ENCODE peak calls at places on chromosomes 16 and 17, in nine cellular contexts. G is psoas muscle; T is fibroblast of lung; Z is suprapubic skin; E is transverse colon; C is cardiac muscle cell; N is vagina; K is effector memory CD4-positive, alpha-beta T cell; D is SJSA1. I is an unnamed sample.

GRCh38 chr16:28100810-28101532 is 37.5 kb upstream of the GSG1L start:
- DNase-seq in G (no peak), T (no peak), Z (peak), E (no peak), C (no peak), N (no peak), K (no peak), D (no peak), I (no peak)

GRCh38 chr17:1227917-1228751 is 42.1 kb upstream of the BHLHA9 start:
- DNase-seq in G (peak), T (no peak), Z (peak), E (peak), C (peak), N (no peak), K (peak), D (no peak), I (no peak)

GRCh38 chr17:46736100-46736499 is 82.4 kb downstream of the WNT3 start:
- DNase-seq in G (no peak), T (no peak), Z (no peak), E (no peak), C (no peak), N (no peak), K (no peak), D (no peak), I (no peak)

GRCh38 chr16:66858740-66859396 is 14.7 kb downstream of the CA7 start:
- DNase-seq in G (peak), T (peak), Z (no peak), E (no peak), C (peak), N (no peak), K (no peak), D (peak), I (no peak)

GRCh38 chr16:67101301-67101675 is 8.5 kb upstream of the PHAF1 start:
- DNase-seq in G (no peak), T (peak), Z (no peak), E (no peak), C (no peak), N (no peak), K (no peak), D (no peak), I (no peak)

GRCh38 chr16:622920-623280 is 7.9 kb upstream of the WFIKKN1 start:
- DNase-seq in G (no peak), T (no peak), Z (no peak), E (no peak), C (no peak), N (no peak), K (no peak), D (no peak), I (no peak)

GRCh38 chr16:31202402-31203385 is at the start of gene PYCARD:
- DNase-seq in G (peak), T (peak), Z (peak), E (peak), C (peak), N (no peak), K (no peak), D (peak), I (no peak)

GRCh38 chr16:9458816-9459215 is 367.4 kb downstream of the HAPSTR1 start:
- DNase-seq in G (no peak), T (no peak), Z (no peak), E (no peak), C (no peak), N (no peak), K (no peak), D (no peak), I (no peak)

GRCh38 chr17:1769826-1770477 is 8.1 kb downstream of the SERPINF1 start:
- DNase-seq in G (no peak), T (no peak), Z (no peak), E (no peak), C (no peak), N (no peak), K (no peak), D (peak), I (no peak)

GRCh38 chr17:7294614-7295153 is at the start of gene YBX2:
- DNase-seq in G (peak), T (no peak), Z (no peak), E (peak), C (peak), N (no peak), K (peak), D (no peak), I (no peak)

GRCh38 chr16:10752843-10753523 is 9.3 kb downstream of the NUBP1 start:
- DNase-seq in G (peak), T (no peak), Z (no peak), E (peak), C (no peak), N (no peak), K (no peak), D (no peak), I (no peak)

GRCh38 chr16:1290032-1290431 is 19.4 kb upstream of the UBE2I start:
- DNase-seq in G (no peak), T (no peak), Z (no peak), E (no peak), C (peak), N (no peak), K (no peak), D (no peak), I (no peak)

GRCh38 chr16:83205896-83206295 is 579.1 kb downstream of the CDH13 start:
- DNase-seq in G (no peak), T (peak), Z (no peak), E (no peak), C (peak), N (no peak), K (no peak), D (no peak), I (no peak)

GRCh38 chr16:86598607-86599318 is 20.4 kb downstream of the FOXL1 start:
- DNase-seq in G (no peak), T (peak), Z (no peak), E (no peak), C (no peak), N (no peak), K (no peak), D (no peak), I (no peak)

GRCh38 chr16:85844786-85845185 is 45.3 kb downstream of the COX4I1 start:
- DNase-seq in G (no peak), T (no peak), Z (no peak), E (no peak), C (peak), N (no peak), K (no peak), D (no peak), I (no peak)

GRCh38 chr16:1871974-1872635 is at the start of gene MEIOB:
- DNase-seq in G (peak), T (no peak), Z (peak), E (peak), C (peak), N (no peak), K (no peak), D (no peak), I (peak)

GRCh38 chr17:49995055-49995738 is at the start of gene DLX3:
- DNase-seq in G (peak), T (peak), Z (no peak), E (peak), C (peak), N (no peak), K (no peak), D (peak), I (no peak)

GRCh38 chr17:44786551-44787081 is 27.8 kb downstream of the ADAM11 start:
- DNase-seq in G (no peak), T (no peak), Z (peak), E (no peak), C (no peak), N (no peak), K (no peak), D (no peak), I (no peak)

GRCh38 chr16:67926181-67926742 is 5.4 kb downstream of the CTRL start:
- DNase-seq in G (peak), T (no peak), Z (no peak), E (no peak), C (no peak), N (no peak), K (no peak), D (no peak), I (peak)

GRCh38 chr16:23182675-23183485 is at the start of gene SCNN1G:
- DNase-seq in G (peak), T (peak), Z (peak), E (peak), C (no peak), N (no peak), K (no peak), D (peak), I (no peak)

GRCh38 chr16:26987631-26988030 is 79.1 kb upstream of the C16orf82 start:
- DNase-seq in G (no peak), T (peak), Z (no peak), E (peak), C (peak), N (no peak), K (no peak), D (peak), I (no peak)

GRCh38 chr16:7651803-7652570 is 319.3 kb downstream of the RBFOX1 start:
- DNase-seq in G (no peak), T (no peak), Z (no peak), E (no peak), C (no peak), N (no peak), K (no peak), D (no peak), I (no peak)

GRCh38 chr17:61555127-61555531 is 35.9 kb downstream of the NACA2 start:
- DNase-seq in G (no peak), T (no peak), Z (no peak), E (no peak), C (no peak), N (no peak), K (no peak), D (no peak), I (no peak)

GRCh38 chr17:61556224-61557188 is 34.5 kb downstream of the NACA2 start:
- DNase-seq in G (no peak), T (peak), Z (no peak), E (no peak), C (peak), N (no peak), K (no peak), D (peak), I (no peak)

GRCh38 chr17:61561354-61561753 is 29.7 kb downstream of the NACA2 start:
- DNase-seq in G (no peak), T (no peak), Z (no peak), E (no peak), C (no peak), N (no peak), K (no peak), D (no peak), I (no peak)

GRCh38 chr17:61562287-61562686 is 28.7 kb downstream of the NACA2 start:
- DNase-seq in G (no peak), T (no peak), Z (no peak), E (no peak), C (no peak), N (no peak), K (no peak), D (no peak), I (no peak)

GRCh38 chr17:61560071-61560470 is 30.9 kb downstream of the NACA2 start:
- DNase-seq in G (no peak), T (no peak), Z (no peak), E (no peak), C (no peak), N (no peak), K (no peak), D (no peak), I (no peak)
- H3K27ac ChIP-seq in G (no peak), T (no peak), Z (no peak), E (no peak), C (no peak), N (no peak), K (no peak), D (no peak), I (no peak)

GRCh38 chr17:19017804-19018599 is 13.4 kb upstream of the FAM83G start:
- DNase-seq in G (peak), T (no peak), Z (no peak), E (peak), C (no peak), N (no peak), K (no peak), D (no peak), I (no peak)

GRCh38 chr17:19018600-19018950 is 14.0 kb upstream of the FAM83G start:
- DNase-seq in G (peak), T (no peak), Z (no peak), E (no peak), C (no peak), N (no peak), K (no peak), D (no peak), I (no peak)

GRCh38 chr17:19019041-19019941 is 14.7 kb upstream of the FAM83G start:
- DNase-seq in G (peak), T (no peak), Z (no peak), E (no peak), C (no peak), N (no peak), K (no peak), D (no peak), I (no peak)

GRCh38 chr17:19021622-19022083 is 17.1 kb upstream of the FAM83G start:
- DNase-seq in G (peak), T (no peak), Z (no peak), E (no peak), C (no peak), N (no peak), K (no peak), D (no peak), I (no peak)

GRCh38 chr17:19020016-19020415 is 15.5 kb upstream of the FAM83G start:
- DNase-seq in G (no peak), T (no peak), Z (no peak), E (no peak), C (no peak), N (no peak), K (no peak), D (no peak), I (no peak)
- H3K27ac ChIP-seq in G (no peak), T (no peak), Z (no peak), E (no peak), C (no peak), N (no peak), K (no peak), D (no peak), I (no peak)

DNA sequence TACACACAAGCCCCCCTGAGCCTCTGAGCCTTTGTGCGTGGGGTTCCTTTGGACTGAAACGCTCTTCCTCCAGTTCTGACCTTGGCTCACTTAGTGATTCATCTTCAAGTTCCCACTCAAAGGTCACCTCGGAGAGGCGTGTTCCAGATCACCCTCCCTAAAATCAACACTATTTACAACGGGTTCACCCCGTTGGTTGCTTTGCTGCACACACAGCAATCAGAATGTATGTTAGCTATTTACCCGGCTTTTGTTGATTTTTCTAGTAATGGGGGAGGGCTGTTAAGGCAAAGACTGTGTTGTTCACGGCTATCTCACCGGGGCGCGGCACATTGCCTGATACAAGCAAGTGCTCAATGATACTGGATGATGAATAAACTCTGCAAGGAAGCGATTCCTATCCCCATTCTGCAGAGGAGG is 977 bp downstream of the NAGPA start:
- DNase-seq in G (no peak), T (no peak), Z (no peak), E (peak), C (no peak), N (no peak), K (no peak), D (no peak), I (no peak)
- H3K27ac ChIP-seq in G (peak), T (no peak), Z (peak), E (peak), C (no peak), N (peak), K (peak), D (no peak), I (peak)

DNA sequence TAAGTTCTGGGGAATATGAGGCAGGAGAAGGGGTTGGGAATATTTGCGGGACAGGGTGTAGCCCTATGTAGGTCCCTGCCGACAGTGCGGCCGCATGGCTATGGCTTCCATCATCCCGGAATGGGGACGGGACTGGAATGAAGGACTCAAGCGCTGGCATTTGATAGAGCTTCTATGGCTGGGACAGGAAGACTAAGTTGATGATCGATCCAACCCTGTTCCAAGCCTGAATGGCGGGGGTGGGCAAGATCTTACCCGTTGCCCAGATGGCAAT is 47.1 kb downstream of the SRCIN1 start:
- DNase-seq in G (no peak), T (no peak), Z (no peak), E (no peak), C (no peak), N (no peak), K (no peak), D (no peak), I (no peak)
- H3K27ac ChIP-seq in G (no peak), T (no peak), Z (peak), E (no peak), C (no peak), N (peak), K (peak), D (no peak), I (peak)